ENCODE peak calls at places on chromosome 7, in eight cellular contexts. One of them, this sample, is unnamed.

GRCh38 chr7:157412021-157412443 is 75.2 kb downstream of the DNAJB6 start:
- DNase-seq in A549: no peak
- DNase-seq in stomach: no peak
- DNase-seq in sigmoid colon: no peak
- DNase-seq in ovary: no peak
- DNase-seq in GM12878: no peak
- DNase-seq in transverse colon: no peak
- DNase-seq in upper lobe of left lung: no peak
- DNase-seq in this sample: no peak

GRCh38 chr7:106279425-106280182 is 5.2 kb downstream of the NAMPT start:
- DNase-seq in GM12878: no peak
- DNase-seq in upper lobe of left lung: no peak
- DNase-seq in stomach: no peak
- DNase-seq in ovary: no peak
- DNase-seq in A549: peak
- DNase-seq in transverse colon: no peak
- DNase-seq in sigmoid colon: no peak
- DNase-seq in this sample: no peak

GRCh38 chr7:55784151-55784550 is 78.4 kb downstream of the SEPTIN14 start:
- DNase-seq in ovary: no peak
- DNase-seq in transverse colon: no peak
- DNase-seq in GM12878: no peak
- DNase-seq in A549: no peak
- DNase-seq in upper lobe of left lung: peak
- DNase-seq in sigmoid colon: no peak
- DNase-seq in stomach: no peak
- DNase-seq in this sample: peak

GRCh38 chr7:37826825-37827224 is 21.6 kb upstream of the NME8 start:
- DNase-seq in GM12878: no peak
- DNase-seq in A549: no peak
- DNase-seq in ovary: no peak
- DNase-seq in stomach: no peak
- DNase-seq in upper lobe of left lung: no peak
- DNase-seq in sigmoid colon: no peak
- DNase-seq in transverse colon: no peak
- DNase-seq in this sample: no peak

GRCh38 chr7:8433477-8434289 is at the start of gene NXPH1:
- DNase-seq in A549: no peak
- DNase-seq in GM12878: no peak
- DNase-seq in sigmoid colon: no peak
- DNase-seq in ovary: no peak
- DNase-seq in upper lobe of left lung: no peak
- DNase-seq in stomach: no peak
- DNase-seq in transverse colon: no peak
- DNase-seq in this sample: no peak

GRCh38 chr7:129617607-129618006 is 6.1 kb downstream of the NRF1 start:
- DNase-seq in GM12878: no peak
- DNase-seq in upper lobe of left lung: no peak
- DNase-seq in ovary: no peak
- DNase-seq in stomach: no peak
- DNase-seq in A549: no peak
- DNase-seq in sigmoid colon: no peak
- DNase-seq in transverse colon: no peak
- DNase-seq in this sample: no peak

GRCh38 chr7:29921404-29922010 is 68.1 kb downstream of the SCRN1 start:
- DNase-seq in transverse colon: peak
- DNase-seq in stomach: peak
- DNase-seq in GM12878: peak
- DNase-seq in ovary: no peak
- DNase-seq in A549: peak
- DNase-seq in sigmoid colon: no peak
- DNase-seq in upper lobe of left lung: peak
- DNase-seq in this sample: no peak

GRCh38 chr7:14673202-14673601 is 229.3 kb downstream of the DGKB start:
- DNase-seq in stomach: no peak
- DNase-seq in transverse colon: no peak
- DNase-seq in GM12878: no peak
- DNase-seq in sigmoid colon: no peak
- DNase-seq in ovary: no peak
- DNase-seq in A549: no peak
- DNase-seq in upper lobe of left lung: no peak
- DNase-seq in this sample: no peak

GRCh38 chr7:131265227-131265626 is 62.4 kb upstream of the MKLN1 start:
- DNase-seq in upper lobe of left lung: peak
- DNase-seq in A549: no peak
- DNase-seq in sigmoid colon: no peak
- DNase-seq in ovary: no peak
- DNase-seq in stomach: no peak
- DNase-seq in transverse colon: no peak
- DNase-seq in GM12878: no peak
- DNase-seq in this sample: no peak

GRCh38 chr7:30238721-30239441 is 45.5 kb upstream of the ZNRF2 start:
- DNase-seq in upper lobe of left lung: peak
- DNase-seq in stomach: peak
- DNase-seq in GM12878: peak
- DNase-seq in transverse colon: peak
- DNase-seq in A549: peak
- DNase-seq in sigmoid colon: peak
- DNase-seq in ovary: no peak
- DNase-seq in this sample: no peak

GRCh38 chr7:48180981-48181380 is 9.7 kb downstream of the ABCA13 start:
- DNase-seq in A549: no peak
- DNase-seq in ovary: no peak
- DNase-seq in upper lobe of left lung: no peak
- DNase-seq in GM12878: no peak
- DNase-seq in stomach: no peak
- DNase-seq in transverse colon: no peak
- DNase-seq in sigmoid colon: no peak
- DNase-seq in this sample: no peak

GRCh38 chr7:66867198-66867790 is 53.7 kb upstream of the TMEM248 start:
- DNase-seq in upper lobe of left lung: no peak
- DNase-seq in A549: no peak
- DNase-seq in ovary: no peak
- DNase-seq in sigmoid colon: no peak
- DNase-seq in transverse colon: no peak
- DNase-seq in GM12878: no peak
- DNase-seq in stomach: no peak
- DNase-seq in this sample: no peak

GRCh38 chr7:134289423-134289822 is 27.3 kb downstream of the SLC35B4 start:
- DNase-seq in ovary: no peak
- DNase-seq in transverse colon: no peak
- DNase-seq in GM12878: no peak
- DNase-seq in sigmoid colon: no peak
- DNase-seq in stomach: no peak
- DNase-seq in A549: no peak
- DNase-seq in upper lobe of left lung: no peak
- DNase-seq in this sample: no peak

GRCh38 chr7:38545977-38546376 is 85.2 kb downstream of the AMPH start:
- DNase-seq in sigmoid colon: no peak
- DNase-seq in stomach: no peak
- DNase-seq in transverse colon: no peak
- DNase-seq in A549: no peak
- DNase-seq in upper lobe of left lung: no peak
- DNase-seq in ovary: no peak
- DNase-seq in GM12878: no peak
- DNase-seq in this sample: no peak

DNA sequence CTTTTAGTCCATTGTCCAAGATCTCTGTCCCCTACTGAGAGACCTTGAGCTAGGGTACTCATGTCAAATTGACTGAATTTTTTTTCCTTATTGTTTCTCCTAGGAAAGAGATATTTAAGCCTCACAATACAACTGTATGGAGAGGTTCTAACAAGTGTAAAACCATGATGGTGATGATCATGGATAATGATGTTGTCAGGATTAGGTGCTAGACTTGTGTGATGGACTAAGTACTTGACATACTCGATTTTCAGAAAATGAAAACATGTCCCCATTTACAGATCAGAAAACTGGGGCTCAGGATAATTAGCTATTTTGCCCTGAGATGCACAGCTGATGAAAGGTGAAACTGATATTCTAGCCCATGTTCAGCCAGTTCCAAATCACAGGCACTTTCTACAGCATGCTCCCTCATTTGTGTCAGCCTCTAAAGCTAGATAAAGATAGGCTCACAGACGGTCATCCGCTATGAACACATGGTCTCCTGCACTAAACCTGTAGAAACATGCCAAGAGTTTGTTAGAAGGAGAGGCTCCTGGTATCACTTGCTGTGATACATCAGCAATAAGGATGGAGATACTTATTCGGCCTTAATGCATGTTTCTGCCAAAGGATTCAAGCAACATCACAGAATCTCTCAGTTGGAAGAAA is 67.6 kb downstream of the CREB3L2 start:
- DNase-seq in upper lobe of left lung: no peak
- DNase-seq in stomach: no peak
- DNase-seq in sigmoid colon: no peak
- DNase-seq in ovary: no peak
- DNase-seq in transverse colon: no peak
- DNase-seq in GM12878: no peak
- DNase-seq in A549: no peak
- DNase-seq in this sample: no peak
- TF ChIP-seq EP300 in upper lobe of left lung: no peak
- TF ChIP-seq EP300 in stomach: no peak
- TF ChIP-seq EP300 in sigmoid colon: no peak
- TF ChIP-seq EP300 in ovary: no peak
- TF ChIP-seq EP300 in transverse colon: no peak
- TF ChIP-seq EP300 in GM12878: no peak
- TF ChIP-seq EP300 in A549: no peak
- TF ChIP-seq EP300 in this sample: no peak

GRCh38 chr7:3217166-3217565 is 83.9 kb upstream of the SDK1 start:
- DNase-seq in GM12878: no peak
- DNase-seq in transverse colon: no peak
- DNase-seq in stomach: peak
- DNase-seq in upper lobe of left lung: no peak
- DNase-seq in ovary: no peak
- DNase-seq in sigmoid colon: no peak
- DNase-seq in A549: no peak
- DNase-seq in this sample: no peak

GRCh38 chr7:3215624-3216585 is 85.1 kb upstream of the SDK1 start:
- DNase-seq in sigmoid colon: no peak
- DNase-seq in GM12878: no peak
- DNase-seq in ovary: no peak
- DNase-seq in upper lobe of left lung: no peak
- DNase-seq in transverse colon: no peak
- DNase-seq in stomach: peak
- DNase-seq in A549: no peak
- DNase-seq in this sample: no peak

GRCh38 chr7:3214090-3214413 is 87.0 kb upstream of the SDK1 start:
- DNase-seq in transverse colon: no peak
- DNase-seq in upper lobe of left lung: peak
- DNase-seq in ovary: no peak
- DNase-seq in A549: no peak
- DNase-seq in stomach: no peak
- DNase-seq in GM12878: no peak
- DNase-seq in sigmoid colon: no peak
- DNase-seq in this sample: no peak

GRCh38 chr7:3218561-3219225 is 82.4 kb upstream of the SDK1 start:
- DNase-seq in GM12878: no peak
- DNase-seq in stomach: no peak
- DNase-seq in upper lobe of left lung: no peak
- DNase-seq in transverse colon: no peak
- DNase-seq in ovary: no peak
- DNase-seq in sigmoid colon: no peak
- DNase-seq in A549: no peak
- DNase-seq in this sample: no peak
- TF ChIP-seq POLR2A in GM12878: no peak
- TF ChIP-seq POLR2A in stomach: no peak
- TF ChIP-seq POLR2A in upper lobe of left lung: no peak
- TF ChIP-seq POLR2A in transverse colon: no peak
- TF ChIP-seq POLR2A in ovary: no peak
- TF ChIP-seq POLR2A in sigmoid colon: no peak
- TF ChIP-seq POLR2A in A549: no peak
- TF ChIP-seq POLR2A in this sample: no peak

GRCh38 chr7:99457646-99458493 is 8.1 kb downstream of the ATP5MF start:
- DNase-seq in upper lobe of left lung: no peak
- DNase-seq in transverse colon: no peak
- DNase-seq in ovary: no peak
- DNase-seq in sigmoid colon: no peak
- DNase-seq in stomach: no peak
- DNase-seq in GM12878: no peak
- DNase-seq in A549: no peak
- DNase-seq in this sample: no peak

GRCh38 chr7:99459087-99459486 is 6.9 kb downstream of the ATP5MF start:
- DNase-seq in ovary: no peak
- DNase-seq in sigmoid colon: no peak
- DNase-seq in A549: peak
- DNase-seq in transverse colon: no peak
- DNase-seq in GM12878: no peak
- DNase-seq in stomach: no peak
- DNase-seq in upper lobe of left lung: no peak
- DNase-seq in this sample: no peak

GRCh38 chr7:99456288-99456687 is 9.7 kb downstream of the ATP5MF start:
- DNase-seq in A549: no peak
- DNase-seq in ovary: no peak
- DNase-seq in sigmoid colon: no peak
- DNase-seq in upper lobe of left lung: no peak
- DNase-seq in GM12878: no peak
- DNase-seq in stomach: no peak
- DNase-seq in transverse colon: no peak
- DNase-seq in this sample: no peak

GRCh38 chr7:99455874-99456273 is 10.1 kb downstream of the ATP5MF start:
- DNase-seq in transverse colon: no peak
- DNase-seq in sigmoid colon: no peak
- DNase-seq in stomach: no peak
- DNase-seq in GM12878: no peak
- DNase-seq in upper lobe of left lung: no peak
- DNase-seq in ovary: no peak
- DNase-seq in A549: no peak
- DNase-seq in this sample: no peak

DNA sequence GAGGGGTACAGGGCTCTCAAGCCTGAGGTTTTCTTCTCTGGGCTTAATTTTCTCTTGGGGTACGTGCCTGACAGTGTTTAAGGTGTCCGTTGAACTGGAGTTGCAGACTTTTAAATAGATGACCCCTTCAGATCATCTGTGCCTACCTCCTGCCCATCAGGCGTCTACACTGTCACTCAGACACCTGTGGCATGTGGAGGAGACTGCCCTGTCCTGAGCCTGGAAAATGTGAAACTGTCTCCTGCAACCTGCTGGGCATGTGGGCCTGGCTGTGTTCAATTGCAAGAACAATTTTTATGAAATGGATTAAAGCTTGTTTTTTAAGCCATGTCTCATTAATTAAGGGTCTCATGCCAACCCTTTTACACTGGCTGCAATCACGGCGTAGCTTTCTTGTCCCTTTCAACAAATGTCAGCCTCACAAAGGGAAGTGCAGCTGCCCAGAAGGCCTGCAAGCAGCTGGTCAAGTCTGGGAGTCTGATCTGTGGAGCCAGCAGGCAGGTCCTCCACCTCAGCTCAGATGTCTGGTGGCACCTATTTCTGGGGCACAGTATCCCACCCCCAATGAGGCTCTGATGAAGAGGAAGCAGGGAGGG is 8.8 kb downstream of the ATP5MF start:
- DNase-seq in transverse colon: no peak
- DNase-seq in A549: no peak
- DNase-seq in upper lobe of left lung: no peak
- DNase-seq in ovary: no peak
- DNase-seq in GM12878: no peak
- DNase-seq in sigmoid colon: no peak
- DNase-seq in stomach: no peak
- DNase-seq in this sample: no peak
- TF ChIP-seq EP300 in transverse colon: no peak
- TF ChIP-seq EP300 in A549: no peak
- TF ChIP-seq EP300 in upper lobe of left lung: no peak
- TF ChIP-seq EP300 in ovary: no peak
- TF ChIP-seq EP300 in GM12878: no peak
- TF ChIP-seq EP300 in sigmoid colon: no peak
- TF ChIP-seq EP300 in stomach: no peak
- TF ChIP-seq EP300 in this sample: no peak

GRCh38 chr7:101598422-101598957 is 30.6 kb downstream of the MYL10 start:
- DNase-seq in ovary: no peak
- DNase-seq in upper lobe of left lung: peak
- DNase-seq in transverse colon: peak
- DNase-seq in stomach: peak
- DNase-seq in A549: no peak
- DNase-seq in sigmoid colon: no peak
- DNase-seq in GM12878: no peak
- DNase-seq in this sample: no peak
- TF ChIP-seq POLR2A in ovary: no peak
- TF ChIP-seq POLR2A in upper lobe of left lung: no peak
- TF ChIP-seq POLR2A in transverse colon: peak
- TF ChIP-seq POLR2A in stomach: no peak
- TF ChIP-seq POLR2A in A549: no peak
- TF ChIP-seq POLR2A in sigmoid colon: no peak
- TF ChIP-seq POLR2A in GM12878: no peak
- TF ChIP-seq POLR2A in this sample: no peak